ENCODE peak calls at places on chromosomes 3 and 15, in ten cellular contexts. One of them, this sample, is unnamed.

GRCh38 chr15:50140097-50140496 is 21.1 kb upstream of the ATP8B4 start:
- DNase-seq in sigmoid colon: no peak
- DNase-seq in cardiac muscle cell: peak; percentile 27
- DNase-seq in astrocyte of the cerebellum: no peak
- DNase-seq in choroid plexus epithelial cell: no peak
- DNase-seq in neural crest cell: no peak
- DNase-seq in transverse colon: no peak
- DNase-seq in PC-9: no peak
- DNase-seq in fibroblast of villous mesenchyme: no peak
- DNase-seq in CD4-positive, alpha-beta T cell: no peak
- DNase-seq in this sample: no peak

GRCh38 chr3:10999516-10999915 is 7.0 kb downstream of the SLC6A1 start:
- DNase-seq in sigmoid colon: no peak
- DNase-seq in cardiac muscle cell: no peak
- DNase-seq in astrocyte of the cerebellum: no peak
- DNase-seq in choroid plexus epithelial cell: no peak
- DNase-seq in neural crest cell: no peak
- DNase-seq in transverse colon: no peak
- DNase-seq in PC-9: no peak
- DNase-seq in fibroblast of villous mesenchyme: no peak
- DNase-seq in CD4-positive, alpha-beta T cell: no peak
- DNase-seq in this sample: no peak

GRCh38 chr3:181888234-181888633 is 176.5 kb downstream of the SOX2 start:
- DNase-seq in sigmoid colon: no peak
- DNase-seq in cardiac muscle cell: no peak
- DNase-seq in astrocyte of the cerebellum: no peak
- DNase-seq in choroid plexus epithelial cell: no peak
- DNase-seq in neural crest cell: no peak
- DNase-seq in transverse colon: no peak
- DNase-seq in PC-9: no peak
- DNase-seq in fibroblast of villous mesenchyme: no peak
- DNase-seq in CD4-positive, alpha-beta T cell: no peak
- DNase-seq in this sample: no peak

GRCh38 chr3:49121244-49121671 is 635 bp upstream of the USP19 start:
- DNase-seq in sigmoid colon: no peak
- DNase-seq in cardiac muscle cell: no peak
- DNase-seq in astrocyte of the cerebellum: no peak
- DNase-seq in choroid plexus epithelial cell: no peak
- DNase-seq in neural crest cell: no peak
- DNase-seq in transverse colon: no peak
- DNase-seq in PC-9: no peak
- DNase-seq in fibroblast of villous mesenchyme: no peak
- DNase-seq in CD4-positive, alpha-beta T cell: no peak
- DNase-seq in this sample: no peak

GRCh38 chr15:86988075-86988474 is 908.4 kb downstream of the AGBL1 start:
- DNase-seq in sigmoid colon: no peak
- DNase-seq in cardiac muscle cell: no peak
- DNase-seq in astrocyte of the cerebellum: no peak
- DNase-seq in choroid plexus epithelial cell: no peak
- DNase-seq in neural crest cell: no peak
- DNase-seq in transverse colon: no peak
- DNase-seq in PC-9: no peak
- DNase-seq in fibroblast of villous mesenchyme: no peak
- DNase-seq in CD4-positive, alpha-beta T cell: no peak
- DNase-seq in this sample: no peak

GRCh38 chr3:174440350-174440716 is 418.8 kb upstream of the NAALADL2 start:
- DNase-seq in sigmoid colon: peak; percentile 72
- DNase-seq in cardiac muscle cell: peak; percentile 76
- DNase-seq in astrocyte of the cerebellum: peak; percentile 26
- DNase-seq in choroid plexus epithelial cell: peak; percentile 79
- DNase-seq in neural crest cell: no peak
- DNase-seq in transverse colon: peak; percentile 16
- DNase-seq in PC-9: no peak
- DNase-seq in fibroblast of villous mesenchyme: peak; percentile 72
- DNase-seq in CD4-positive, alpha-beta T cell: no peak
- DNase-seq in this sample: no peak

GRCh38 chr3:112653881-112654300 is 12.9 kb upstream of the CCDC80 start:
- DNase-seq in sigmoid colon: peak; percentile 83
- DNase-seq in cardiac muscle cell: peak; percentile 80
- DNase-seq in astrocyte of the cerebellum: peak; percentile 43
- DNase-seq in choroid plexus epithelial cell: peak; percentile 96
- DNase-seq in neural crest cell: no peak
- DNase-seq in transverse colon: no peak
- DNase-seq in PC-9: peak; percentile 67
- DNase-seq in fibroblast of villous mesenchyme: peak; percentile 71
- DNase-seq in CD4-positive, alpha-beta T cell: no peak
- DNase-seq in this sample: no peak

GRCh38 chr3:123582315-123582714 is 2.5 kb downstream of the HACD2 start:
- DNase-seq in sigmoid colon: no peak
- DNase-seq in cardiac muscle cell: no peak
- DNase-seq in astrocyte of the cerebellum: no peak
- DNase-seq in choroid plexus epithelial cell: no peak
- DNase-seq in neural crest cell: no peak
- DNase-seq in transverse colon: peak; percentile 29
- DNase-seq in PC-9: peak; percentile 84
- DNase-seq in fibroblast of villous mesenchyme: no peak
- DNase-seq in CD4-positive, alpha-beta T cell: no peak
- DNase-seq in this sample: no peak

GRCh38 chr15:58258501-58259274 is 120.5 kb downstream of the AQP9 start:
- DNase-seq in sigmoid colon: no peak
- DNase-seq in cardiac muscle cell: no peak
- DNase-seq in astrocyte of the cerebellum: no peak
- DNase-seq in choroid plexus epithelial cell: peak; percentile 25
- DNase-seq in neural crest cell: no peak
- DNase-seq in transverse colon: no peak
- DNase-seq in PC-9: no peak
- DNase-seq in fibroblast of villous mesenchyme: peak; percentile 12
- DNase-seq in CD4-positive, alpha-beta T cell: no peak
- DNase-seq in this sample: no peak

GRCh38 chr15:29139540-29140459 is 129.8 kb downstream of the NSMCE3 start:
- DNase-seq in sigmoid colon: no peak
- DNase-seq in cardiac muscle cell: peak; percentile 56
- DNase-seq in astrocyte of the cerebellum: no peak
- DNase-seq in choroid plexus epithelial cell: peak; percentile 63
- DNase-seq in neural crest cell: peak; percentile 75
- DNase-seq in transverse colon: peak; percentile 61
- DNase-seq in PC-9: no peak
- DNase-seq in fibroblast of villous mesenchyme: peak; percentile 27
- DNase-seq in CD4-positive, alpha-beta T cell: peak; percentile 57
- DNase-seq in this sample: peak; percentile 53

GRCh38 chr15:42605281-42605744 is 29.9 kb downstream of the STARD9 start:
- DNase-seq in sigmoid colon: no peak
- DNase-seq in cardiac muscle cell: peak; percentile 65
- DNase-seq in astrocyte of the cerebellum: no peak
- DNase-seq in choroid plexus epithelial cell: peak; percentile 62
- DNase-seq in neural crest cell: no peak
- DNase-seq in transverse colon: no peak
- DNase-seq in PC-9: no peak
- DNase-seq in fibroblast of villous mesenchyme: peak; percentile 74
- DNase-seq in CD4-positive, alpha-beta T cell: no peak
- DNase-seq in this sample: peak; percentile 18

GRCh38 chr3:100782906-100783305 is 73.6 kb downstream of the TFG start:
- DNase-seq in sigmoid colon: no peak
- DNase-seq in cardiac muscle cell: peak; percentile 5
- DNase-seq in astrocyte of the cerebellum: peak; percentile 42
- DNase-seq in choroid plexus epithelial cell: peak; percentile 12
- DNase-seq in neural crest cell: no peak
- DNase-seq in transverse colon: no peak
- DNase-seq in PC-9: no peak
- DNase-seq in fibroblast of villous mesenchyme: no peak
- DNase-seq in CD4-positive, alpha-beta T cell: no peak
- DNase-seq in this sample: no peak

GRCh38 chr15:62850318-62850717 is 192.2 kb upstream of the TPM1 start:
- DNase-seq in sigmoid colon: no peak
- DNase-seq in cardiac muscle cell: no peak
- DNase-seq in astrocyte of the cerebellum: no peak
- DNase-seq in choroid plexus epithelial cell: no peak
- DNase-seq in neural crest cell: no peak
- DNase-seq in transverse colon: no peak
- DNase-seq in PC-9: no peak
- DNase-seq in fibroblast of villous mesenchyme: no peak
- DNase-seq in CD4-positive, alpha-beta T cell: no peak
- DNase-seq in this sample: no peak

DNA sequence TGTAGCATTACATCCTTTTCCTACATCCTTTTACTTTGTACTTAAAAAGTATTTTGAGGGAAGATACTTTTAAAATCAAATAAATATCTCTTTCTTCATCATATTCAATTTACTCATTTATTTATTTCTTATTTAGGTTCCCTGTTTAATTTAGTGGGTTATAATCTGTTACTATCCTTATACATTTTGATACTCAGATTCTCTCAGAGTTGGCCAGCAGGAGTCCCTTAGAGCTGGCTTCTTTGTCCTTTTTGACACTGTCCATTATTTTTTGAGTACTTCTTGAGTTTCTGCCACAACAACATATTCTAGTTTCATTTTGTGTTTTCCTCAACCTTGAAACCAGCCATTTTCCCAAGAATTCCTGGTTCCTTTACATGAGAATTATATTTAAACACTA is 111.6 kb upstream of the DCBLD2 start:
- DNase-seq in sigmoid colon: no peak
- DNase-seq in cardiac muscle cell: no peak
- DNase-seq in astrocyte of the cerebellum: no peak
- DNase-seq in choroid plexus epithelial cell: no peak
- DNase-seq in neural crest cell: no peak
- DNase-seq in transverse colon: no peak
- DNase-seq in PC-9: no peak
- DNase-seq in fibroblast of villous mesenchyme: no peak
- DNase-seq in CD4-positive, alpha-beta T cell: no peak
- DNase-seq in this sample: no peak
- TF ChIP-seq CTCF in sigmoid colon: no peak
- TF ChIP-seq CTCF in cardiac muscle cell: no peak
- TF ChIP-seq CTCF in astrocyte of the cerebellum: no peak
- TF ChIP-seq CTCF in choroid plexus epithelial cell: peak; percentile 38
- TF ChIP-seq CTCF in neural crest cell: peak; percentile 25
- TF ChIP-seq CTCF in transverse colon: no peak
- TF ChIP-seq CTCF in PC-9: peak; percentile 21
- TF ChIP-seq CTCF in fibroblast of villous mesenchyme: no peak
- TF ChIP-seq CTCF in CD4-positive, alpha-beta T cell: no peak
- TF ChIP-seq CTCF in this sample: no peak

GRCh38 chr15:68279218-68279533 is 1.6 kb downstream of the FEM1B start:
- DNase-seq in sigmoid colon: no peak
- DNase-seq in cardiac muscle cell: no peak
- DNase-seq in astrocyte of the cerebellum: no peak
- DNase-seq in choroid plexus epithelial cell: no peak
- DNase-seq in neural crest cell: no peak
- DNase-seq in transverse colon: no peak
- DNase-seq in PC-9: no peak
- DNase-seq in fibroblast of villous mesenchyme: no peak
- DNase-seq in CD4-positive, alpha-beta T cell: no peak
- DNase-seq in this sample: no peak

GRCh38 chr15:68277131-68277604 is 377 bp upstream of the FEM1B start:
- DNase-seq in sigmoid colon: peak; percentile 78
- DNase-seq in cardiac muscle cell: peak; percentile 78
- DNase-seq in astrocyte of the cerebellum: peak; percentile 12
- DNase-seq in choroid plexus epithelial cell: peak; percentile 67
- DNase-seq in neural crest cell: no peak
- DNase-seq in transverse colon: peak; percentile 46
- DNase-seq in PC-9: no peak
- DNase-seq in fibroblast of villous mesenchyme: peak; percentile 56
- DNase-seq in CD4-positive, alpha-beta T cell: no peak
- DNase-seq in this sample: no peak

GRCh38 chr15:68279779-68280745 is 2.5 kb downstream of the FEM1B start:
- DNase-seq in sigmoid colon: no peak
- DNase-seq in cardiac muscle cell: no peak
- DNase-seq in astrocyte of the cerebellum: no peak
- DNase-seq in choroid plexus epithelial cell: no peak
- DNase-seq in neural crest cell: no peak
- DNase-seq in transverse colon: no peak
- DNase-seq in PC-9: no peak
- DNase-seq in fibroblast of villous mesenchyme: no peak
- DNase-seq in CD4-positive, alpha-beta T cell: no peak
- DNase-seq in this sample: no peak

GRCh38 chr15:68277605-68278344 is at the start of gene FEM1B:
- DNase-seq in sigmoid colon: peak; percentile 97
- DNase-seq in cardiac muscle cell: peak; percentile 96
- DNase-seq in astrocyte of the cerebellum: peak; percentile 75
- DNase-seq in choroid plexus epithelial cell: peak; percentile 96
- DNase-seq in neural crest cell: peak; percentile 75
- DNase-seq in transverse colon: peak; percentile 92
- DNase-seq in PC-9: peak; percentile 68
- DNase-seq in fibroblast of villous mesenchyme: peak; percentile 95
- DNase-seq in CD4-positive, alpha-beta T cell: peak; percentile 84
- DNase-seq in this sample: peak; percentile 89

GRCh38 chr15:68278345-68279217 is 1.0 kb downstream of the FEM1B start:
- DNase-seq in sigmoid colon: no peak
- DNase-seq in cardiac muscle cell: peak; percentile 24
- DNase-seq in astrocyte of the cerebellum: no peak
- DNase-seq in choroid plexus epithelial cell: peak; percentile 47
- DNase-seq in neural crest cell: peak; percentile 65
- DNase-seq in transverse colon: no peak
- DNase-seq in PC-9: peak; percentile 44
- DNase-seq in fibroblast of villous mesenchyme: peak; percentile 51
- DNase-seq in CD4-positive, alpha-beta T cell: no peak
- DNase-seq in this sample: no peak
- TF ChIP-seq CTCF in sigmoid colon: no peak
- TF ChIP-seq CTCF in cardiac muscle cell: peak; percentile 39
- TF ChIP-seq CTCF in astrocyte of the cerebellum: no peak
- TF ChIP-seq CTCF in choroid plexus epithelial cell: peak; percentile 56
- TF ChIP-seq CTCF in neural crest cell: peak; percentile 60
- TF ChIP-seq CTCF in transverse colon: peak; percentile 37
- TF ChIP-seq CTCF in PC-9: no peak
- TF ChIP-seq CTCF in fibroblast of villous mesenchyme: peak; percentile 36
- TF ChIP-seq CTCF in CD4-positive, alpha-beta T cell: peak; percentile 42
- TF ChIP-seq CTCF in this sample: peak; percentile 29

GRCh38 chr3:30933478-30934207 is 39.2 kb upstream of the GADL1 start:
- DNase-seq in sigmoid colon: no peak
- DNase-seq in cardiac muscle cell: no peak
- DNase-seq in astrocyte of the cerebellum: no peak
- DNase-seq in choroid plexus epithelial cell: no peak
- DNase-seq in neural crest cell: no peak
- DNase-seq in transverse colon: no peak
- DNase-seq in PC-9: no peak
- DNase-seq in fibroblast of villous mesenchyme: no peak
- DNase-seq in CD4-positive, alpha-beta T cell: no peak
- DNase-seq in this sample: no peak

GRCh38 chr3:30934208-30934550 is 39.7 kb upstream of the GADL1 start:
- DNase-seq in sigmoid colon: no peak
- DNase-seq in cardiac muscle cell: peak; percentile 73
- DNase-seq in astrocyte of the cerebellum: peak; percentile 48
- DNase-seq in choroid plexus epithelial cell: peak; percentile 89
- DNase-seq in neural crest cell: no peak
- DNase-seq in transverse colon: no peak
- DNase-seq in PC-9: no peak
- DNase-seq in fibroblast of villous mesenchyme: peak; percentile 60
- DNase-seq in CD4-positive, alpha-beta T cell: no peak
- DNase-seq in this sample: no peak
- TF ChIP-seq CTCF in sigmoid colon: peak; percentile 26
- TF ChIP-seq CTCF in cardiac muscle cell: peak; percentile 66
- TF ChIP-seq CTCF in astrocyte of the cerebellum: peak; percentile 67
- TF ChIP-seq CTCF in choroid plexus epithelial cell: peak; percentile 80
- TF ChIP-seq CTCF in neural crest cell: peak; percentile 68
- TF ChIP-seq CTCF in transverse colon: peak; percentile 34
- TF ChIP-seq CTCF in PC-9: no peak
- TF ChIP-seq CTCF in fibroblast of villous mesenchyme: peak; percentile 63
- TF ChIP-seq CTCF in CD4-positive, alpha-beta T cell: peak; percentile 31
- TF ChIP-seq CTCF in this sample: no peak

DNA sequence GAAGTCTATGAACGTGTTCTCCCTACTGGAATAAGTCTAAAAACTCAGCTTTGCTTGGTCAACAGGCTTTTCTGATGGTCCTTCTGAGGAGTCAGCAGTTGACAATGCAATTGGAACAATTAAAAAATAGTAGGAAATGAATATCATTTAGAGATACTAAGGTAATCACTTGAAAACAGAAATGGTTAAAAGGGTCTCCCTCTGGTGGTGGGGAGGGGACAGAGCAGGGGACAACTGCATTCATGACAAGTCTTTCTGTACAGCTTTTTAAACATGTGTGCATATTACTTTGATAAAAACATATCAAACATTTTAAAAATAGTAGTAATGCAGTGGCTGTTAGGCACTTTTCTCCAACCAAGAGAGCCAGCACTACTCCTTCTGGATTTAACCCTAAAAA is 119.9 kb upstream of the FHIT start:
- DNase-seq in sigmoid colon: no peak
- DNase-seq in cardiac muscle cell: peak; percentile 9
- DNase-seq in astrocyte of the cerebellum: no peak
- DNase-seq in choroid plexus epithelial cell: peak; percentile 15
- DNase-seq in neural crest cell: peak; percentile 36
- DNase-seq in transverse colon: no peak
- DNase-seq in PC-9: no peak
- DNase-seq in fibroblast of villous mesenchyme: peak; percentile 3
- DNase-seq in CD4-positive, alpha-beta T cell: no peak
- DNase-seq in this sample: no peak
- TF ChIP-seq CTCF in sigmoid colon: no peak
- TF ChIP-seq CTCF in cardiac muscle cell: peak; percentile 44
- TF ChIP-seq CTCF in astrocyte of the cerebellum: peak; percentile 70
- TF ChIP-seq CTCF in choroid plexus epithelial cell: peak; percentile 57
- TF ChIP-seq CTCF in neural crest cell: peak; percentile 78
- TF ChIP-seq CTCF in transverse colon: no peak
- TF ChIP-seq CTCF in PC-9: peak; percentile 59
- TF ChIP-seq CTCF in fibroblast of villous mesenchyme: peak; percentile 48
- TF ChIP-seq CTCF in CD4-positive, alpha-beta T cell: peak; percentile 50
- TF ChIP-seq CTCF in this sample: peak; percentile 14

This sample was measured in natural killer cell.